ENCODE peak calls at places on chromosomes 1 and 21, in seven cellular contexts. One of them, this sample, is unnamed.
A peak's percentile ranks its signal among the peaks of the same experiment; 100 is the strongest.

GRCh38 chr1:201756411-201756810 is 72.5 kb upstream of the IPO9 start:
- DNase-seq in colonic mucosa: no peak
- DNase-seq in NCI-H345: no peak
- DNase-seq in dorsolateral prefrontal cortex: no peak
- DNase-seq in fibroblast of mammary gland: peak; percentile 66
- DNase-seq in HT-29: no peak
- DNase-seq in T-cell: no peak
- DNase-seq in this sample: no peak

GRCh38 chr1:214441119-214441518 is 110.3 kb downstream of the PTPN14 start:
- DNase-seq in colonic mucosa: no peak
- DNase-seq in NCI-H345: no peak
- DNase-seq in dorsolateral prefrontal cortex: no peak
- DNase-seq in fibroblast of mammary gland: no peak
- DNase-seq in HT-29: no peak
- DNase-seq in T-cell: no peak
- DNase-seq in this sample: no peak

GRCh38 chr1:4076346-4076745 is 176.3 kb upstream of the C1orf174 start:
- DNase-seq in colonic mucosa: no peak
- DNase-seq in NCI-H345: no peak
- DNase-seq in dorsolateral prefrontal cortex: no peak
- DNase-seq in fibroblast of mammary gland: no peak
- DNase-seq in HT-29: no peak
- DNase-seq in T-cell: no peak
- DNase-seq in this sample: no peak

GRCh38 chr1:33815061-33815460 is 48.8 kb upstream of the HMGB4 start:
- DNase-seq in colonic mucosa: no peak
- DNase-seq in NCI-H345: no peak
- DNase-seq in dorsolateral prefrontal cortex: no peak
- DNase-seq in fibroblast of mammary gland: peak; percentile 81
- DNase-seq in HT-29: no peak
- DNase-seq in T-cell: no peak
- DNase-seq in this sample: no peak

GRCh38 chr1:155219592-155220031 is 11.1 kb downstream of the MTX1 start:
- DNase-seq in colonic mucosa: peak; percentile 61
- DNase-seq in NCI-H345: no peak
- DNase-seq in dorsolateral prefrontal cortex: peak; percentile 72
- DNase-seq in fibroblast of mammary gland: no peak
- DNase-seq in HT-29: no peak
- DNase-seq in T-cell: no peak
- DNase-seq in this sample: no peak

GRCh38 chr1:212930986-212931678 is 19.2 kb upstream of the VASH2 start:
- DNase-seq in colonic mucosa: no peak
- DNase-seq in NCI-H345: no peak
- DNase-seq in dorsolateral prefrontal cortex: no peak
- DNase-seq in fibroblast of mammary gland: no peak
- DNase-seq in HT-29: peak; percentile 46
- DNase-seq in T-cell: no peak
- DNase-seq in this sample: no peak

GRCh38 chr1:19313961-19314882 is 2.1 kb downstream of the SLC66A1 start:
- DNase-seq in colonic mucosa: no peak
- DNase-seq in NCI-H345: no peak
- DNase-seq in dorsolateral prefrontal cortex: no peak
- DNase-seq in fibroblast of mammary gland: no peak
- DNase-seq in HT-29: no peak
- DNase-seq in T-cell: no peak
- DNase-seq in this sample: no peak

GRCh38 chr21:36027352-36027751 is 33.0 kb downstream of the SETD4 start:
- DNase-seq in colonic mucosa: no peak
- DNase-seq in NCI-H345: no peak
- DNase-seq in dorsolateral prefrontal cortex: no peak
- DNase-seq in fibroblast of mammary gland: peak; percentile 79
- DNase-seq in HT-29: no peak
- DNase-seq in T-cell: no peak
- DNase-seq in this sample: no peak

GRCh38 chr1:30358510-30358909 is 364.9 kb downstream of the MATN1 start:
- DNase-seq in colonic mucosa: no peak
- DNase-seq in NCI-H345: no peak
- DNase-seq in dorsolateral prefrontal cortex: no peak
- DNase-seq in fibroblast of mammary gland: no peak
- DNase-seq in HT-29: no peak
- DNase-seq in T-cell: no peak
- DNase-seq in this sample: no peak

GRCh38 chr1:15501208-15502032 is 22.6 kb downstream of the CASP9 start:
- DNase-seq in colonic mucosa: peak; percentile 66
- DNase-seq in NCI-H345: peak; percentile 48
- DNase-seq in dorsolateral prefrontal cortex: peak; percentile 54
- DNase-seq in fibroblast of mammary gland: peak; percentile 52
- DNase-seq in HT-29: peak; percentile 68
- DNase-seq in T-cell: peak; percentile 37
- DNase-seq in this sample: no peak

This sample was measured in central memory CD4-positive, alpha-beta T cell.